ENCODE peak calls at places on chromosomes 2 and 18, in six cellular contexts. Z is fibroblast of the conjunctiva, B is fibroblast of pulmonary artery, N is suprapubic skin, X is NCI-H1417, E is KBM-7. F is an unnamed sample.

GRCh38 chr18:59021500-59021899 is 118.2 kb upstream of the SEC11C start:
- DNase-seq in Z (no peak), X (no peak), B (no peak), N (no peak), E (no peak), F (no peak)

GRCh38 chr18:41324934-41325333 is 630.1 kb upstream of the PIK3C3 start:
- DNase-seq in N (no peak), X (no peak), E (no peak), Z (no peak), B (peak; percentile 36), F (no peak)

GRCh38 chr2:36559221-36559942 is 38.6 kb downstream of the FEZ2 start:
- DNase-seq in B (no peak), Z (no peak), N (no peak), E (no peak), X (no peak), F (no peak)

GRCh38 chr2:238100821-238101771 is 956 bp downstream of the ESPNL start:
- DNase-seq in N (peak; percentile 46), X (no peak), E (no peak), Z (no peak), B (no peak), F (no peak)

GRCh38 chr18:48614005-48614404 is 75.2 kb downstream of the CTIF start:
- DNase-seq in Z (no peak), E (no peak), B (no peak), N (no peak), X (no peak), F (no peak)

GRCh38 chr18:58449366-58449935 is 179.4 kb downstream of the ALPK2 start:
- DNase-seq in X (no peak), Z (no peak), N (no peak), B (no peak), E (no peak), F (no peak)

GRCh38 chr2:231590614-231591013 is 2.0 kb upstream of the TEX44 start:
- DNase-seq in E (no peak), X (no peak), Z (no peak), N (no peak), B (no peak), F (no peak)

GRCh38 chr18:76450912-76451421 is 44.1 kb downstream of the ZNF516 start:
- DNase-seq in B (peak; percentile 78), Z (no peak), X (peak; percentile 17), E (peak; percentile 54), N (peak; percentile 76), F (no peak)

GRCh38 chr2:119574108-119574815 is 30.0 kb downstream of the CFAP221 start:
- DNase-seq in Z (no peak), B (no peak), N (no peak), E (no peak), X (no peak), F (no peak)

GRCh38 chr2:70645733-70646420 is 92.3 kb upstream of the TGFA start:
- DNase-seq in B (no peak), Z (no peak), N (no peak), E (peak; percentile 30), X (no peak), F (no peak)

GRCh38 chr2:219209818-219210571 is 3.4 kb downstream of the ZFAND2B start:
- DNase-seq in X (no peak), B (no peak), Z (no peak), E (no peak), N (peak; percentile 46), F (no peak)

GRCh38 chr2:75200140-75200985 is 1.0 kb upstream of the TACR1 start:
- DNase-seq in N (no peak), X (peak; percentile 13), Z (no peak), B (peak; percentile 33), E (no peak), F (no peak)

GRCh38 chr2:210225461-210225798 is 183 bp upstream of the ACADL start:
- DNase-seq in B (peak; percentile 24), Z (no peak), X (no peak), E (no peak), N (no peak), F (no peak)

F was measured in Jurkat, Clone E6-1.